ENCODE peak calls at places on chromosomes 6 and 20, in ten cellular contexts. S is H7, I is ovary, F is psoas muscle, N is trophoblast cell, P is bronchial epithelial cell, J is body of pancreas, M is hepatocyte, Q is Panc1, B is kidney. L is an unnamed sample. For H3K36me3, the result is how much of the 10 kb centered on the place peaks cover.

GRCh38 chr6:5695260-5696245 is 311.2 kb downstream of the NRN1 start:
- DNase-seq in S (no peak), F (peak), B (no peak), N (peak), J (no peak), M (no peak), P (peak), Q (no peak), I (no peak), L (no peak)

GRCh38 chr6:156809034-156809433 is 31.9 kb downstream of the ARID1B start:
- DNase-seq in B (no peak), I (no peak), Q (no peak), F (no peak), N (no peak), S (no peak), P (no peak), M (no peak), J (no peak), L (no peak)

GRCh38 chr20:6994452-6994851 is 227.0 kb downstream of the BMP2 start:
- DNase-seq in P (peak), M (peak), I (no peak), N (no peak), J (no peak), S (no peak), Q (no peak), B (no peak), F (no peak), L (no peak)

GRCh38 chr6:29995346-29995777 is 53.0 kb downstream of the HLA-A start:
- DNase-seq in B (no peak), N (no peak), Q (no peak), J (no peak), S (no peak), P (peak), M (no peak), F (no peak), I (no peak), L (peak)

GRCh38 chr20:32019156-32019510 is 8.9 kb downstream of the CCM2L start:
- DNase-seq in M (peak), Q (no peak), P (no peak), J (no peak), F (no peak), N (no peak), B (no peak), I (no peak), S (peak), L (no peak)

GRCh38 chr6:111210074-111210729 is 122.9 kb downstream of the SLC16A10 start:
- DNase-seq in P (peak), I (no peak), B (no peak), N (peak), M (peak), F (no peak), Q (peak), J (no peak), S (peak), L (no peak)

GRCh38 chr6:126204598-126204997 is 135.3 kb upstream of the CENPW start:
- DNase-seq in I (no peak), S (no peak), J (no peak), F (no peak), N (no peak), Q (no peak), M (no peak), P (peak), B (no peak), L (no peak)

GRCh38 chr6:150876598-150876997 is 11.1 kb downstream of the MTHFD1L start:
- DNase-seq in M (no peak), B (no peak), Q (no peak), J (peak), I (no peak), N (no peak), F (peak), P (no peak), S (no peak), L (no peak)

GRCh38 chr20:18213002-18213401 is 75.3 kb upstream of the ZNF133 start:
- DNase-seq in F (no peak), N (no peak), Q (no peak), M (no peak), I (no peak), P (no peak), B (no peak), J (no peak), S (no peak), L (no peak)

GRCh38 chr6:35011096-35012041 is 122.3 kb downstream of the ANKS1A start:
- DNase-seq in B (no peak), I (no peak), J (no peak), N (no peak), Q (no peak), F (no peak), P (no peak), M (no peak), S (no peak), L (no peak)

GRCh38 chr20:34525709-34526416 is 9.6 kb downstream of the DYNLRB1 start:
- DNase-seq in F (peak), I (peak), M (peak), P (peak), J (peak), B (peak), N (peak), Q (peak), S (peak), L (peak)

GRCh38 chr20:59149678-59150504 is 13.7 kb upstream of the ZNF831 start:
- DNase-seq in J (no peak), P (no peak), B (no peak), Q (no peak), S (no peak), F (peak), N (peak), I (peak), M (peak), L (no peak)

GRCh38 chr6:132082421-132082820 is 131.2 kb upstream of the CCN2 start:
- DNase-seq in Q (no peak), B (no peak), I (no peak), P (no peak), M (no peak), N (no peak), F (no peak), J (no peak), S (no peak), L (no peak)

GRCh38 chr6:159654483-159655098 is 38.5 kb downstream of the SOD2 start:
- DNase-seq in Q (peak), P (peak), J (no peak), N (no peak), S (peak), I (no peak), F (no peak), B (no peak), M (peak), L (no peak)

GRCh38 chr6:10487668-10488327 is 33.4 kb upstream of the GCNT2 start:
- DNase-seq in P (no peak), J (no peak), Q (no peak), S (no peak), M (no peak), N (no peak), I (no peak), F (no peak), B (peak), L (no peak)

GRCh38 chr6:35203680-35204079 is 10.1 kb upstream of the SCUBE3 start:
- DNase-seq in N (no peak), I (no peak), B (no peak), J (no peak), F (no peak), M (no peak), P (no peak), S (no peak), Q (no peak), L (no peak)

GRCh38 chr6:1313755-1314503 is 2.0 kb downstream of the FOXQ1 start:
- DNase-seq in J (peak), S (peak), M (peak), F (no peak), P (peak), Q (no peak), N (peak), I (no peak), B (peak), L (peak)

GRCh38 chr20:38084425-38084951 is 50.9 kb downstream of the RPRD1B start:
- DNase-seq in F (no peak), P (no peak), Q (no peak), M (peak), I (no peak), N (peak), J (no peak), B (no peak), S (no peak), L (peak)

GRCh38 chr20:4297141-4297826 is 281.9 kb upstream of the RNF24 start:
- DNase-seq in S (no peak), J (no peak), F (peak), N (no peak), P (no peak), M (no peak), B (no peak), Q (no peak), I (no peak), L (no peak)

GRCh38 chr6:73898599-73898998 is 202.6 kb downstream of the CD109 start:
- DNase-seq in S (peak), J (no peak), N (no peak), I (no peak), B (no peak), P (peak), M (no peak), F (no peak), Q (no peak), L (no peak)

GRCh38 chr6:115064680-115065079 is 721.9 kb upstream of the HS3ST5 start:
- DNase-seq in F (no peak), Q (no peak), J (no peak), P (no peak), M (no peak), S (no peak), B (no peak), I (no peak), N (no peak), L (no peak)

GRCh38 chr6:144696610-144697376 is 411.7 kb downstream of the UTRN start:
- DNase-seq in P (no peak), F (no peak), N (no peak), S (no peak), I (no peak), M (no peak), Q (no peak), J (peak), B (no peak), L (no peak)

GRCh38 chr20:36255445-36255844 is 19.2 kb downstream of the AAR2 start:
- DNase-seq in M (no peak), Q (no peak), P (no peak), F (no peak), N (no peak), I (no peak), J (no peak), S (no peak), B (no peak), L (no peak)
- H3K36me3 ChIP-seq in M (under half), Q (under half), P (under half), F (under half), N (under half), I (under half), J (under half), S (under half), B (under half), L (under half)

GRCh38 chr20:47263502-47264084 is 92.9 kb downstream of the ZMYND8 start:
- DNase-seq in F (no peak), B (no peak), N (no peak), J (no peak), M (no peak), I (no peak), Q (no peak), S (no peak), P (no peak), L (no peak)

GRCh38 chr20:47265214-47265613 is 91.3 kb downstream of the ZMYND8 start:
- DNase-seq in Q (no peak), B (no peak), N (no peak), I (no peak), J (no peak), F (no peak), P (no peak), S (no peak), M (no peak), L (no peak)

GRCh38 chr20:47262008-47262364 is 94.5 kb downstream of the ZMYND8 start:
- DNase-seq in S (no peak), I (no peak), J (no peak), B (no peak), M (no peak), P (no peak), F (no peak), Q (no peak), N (no peak), L (no peak)

GRCh38 chr20:47262365-47263013 is 94.0 kb downstream of the ZMYND8 start:
- DNase-seq in M (no peak), J (no peak), F (no peak), P (no peak), S (no peak), B (no peak), Q (no peak), I (no peak), N (no peak), L (no peak)

DNA sequence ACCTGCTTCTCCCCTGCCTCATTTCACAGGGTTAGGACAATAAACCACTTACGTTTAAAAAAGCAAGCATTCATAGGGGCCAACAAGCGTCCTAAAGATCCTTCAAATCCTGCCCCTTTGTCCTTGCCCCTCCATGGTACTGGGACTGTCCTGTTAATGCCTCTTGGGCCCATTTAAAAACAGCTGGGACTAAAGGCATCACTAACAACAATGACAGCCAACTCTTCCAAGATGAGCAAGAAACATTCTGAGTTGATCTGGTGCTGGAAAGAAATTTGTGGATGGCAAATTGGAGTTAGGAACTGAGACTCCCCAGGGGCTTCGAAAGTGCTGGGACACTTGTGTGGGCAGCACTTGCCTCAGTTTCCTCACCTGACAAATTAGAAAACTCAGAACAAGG is 93.4 kb downstream of the ZMYND8 start:
- DNase-seq in Q (no peak), J (no peak), I (no peak), M (no peak), P (no peak), F (no peak), S (no peak), N (no peak), B (no peak), L (no peak)
- H3K36me3 ChIP-seq in Q (under half), J (under half), I (under half), M (under half), P (under half), F (under half), S (under half), N (half or more), B (under half), L (half or more)

GRCh38 chr6:21751608-21752007 is 158.1 kb downstream of the SOX4 start:
- DNase-seq in B (no peak), P (no peak), M (no peak), I (no peak), Q (no peak), J (no peak), S (no peak), N (no peak), F (no peak), L (no peak)
- H3K36me3 ChIP-seq in B (under half), P (under half), M (under half), I (under half), Q (under half), J (under half), S (under half), N (under half), F (under half), L (under half)

GRCh38 chr6:13700232-13700631 is 11.4 kb downstream of the RANBP9 start:
- DNase-seq in I (no peak), N (no peak), M (no peak), F (no peak), B (no peak), S (no peak), P (no peak), Q (no peak), J (no peak), L (no peak)
- H3K36me3 ChIP-seq in I (under half), N (under half), M (under half), F (under half), B (under half), S (under half), P (under half), Q (under half), J (under half), L (under half)

L was measured in PC-9.